ENCODE peak calls at places on chromosome 9, in eight cellular contexts. M is uterus, S is stomach, R is IMR-90, U is right lobe of liver, B is K562, T is breast epithelium, H is Peyer's patch. Q is an unnamed sample.

GRCh38 chr9:35114921-35115341 is 731 bp downstream of the ATOSB start:
- DNase-seq in M (peak), S (peak), R (no peak), U (peak), B (no peak), T (peak), H (peak), Q (peak)

GRCh38 chr9:20117482-20117881 is 328.6 kb upstream of the SLC24A2 start:
- DNase-seq in M (no peak), S (no peak), R (no peak), U (no peak), B (no peak), T (no peak), H (no peak), Q (no peak)

GRCh38 chr9:33257276-33257675 is 7.2 kb downstream of the BAG1 start:
- DNase-seq in M (no peak), S (no peak), R (no peak), U (no peak), B (no peak), T (no peak), H (no peak), Q (no peak)

GRCh38 chr9:113580954-113581311 is 117.4 kb downstream of the RGS3 start:
- DNase-seq in M (no peak), S (no peak), R (no peak), U (no peak), B (no peak), T (no peak), H (no peak), Q (no peak)

GRCh38 chr9:34405719-34406118 is 29.0 kb upstream of the MYORG start:
- DNase-seq in M (no peak), S (no peak), R (peak), U (no peak), B (no peak), T (no peak), H (no peak), Q (no peak)

GRCh38 chr9:90805006-90805993 is 3.7 kb downstream of the SYK start:
- DNase-seq in M (no peak), S (no peak), R (no peak), U (no peak), B (no peak), T (no peak), H (no peak), Q (no peak)

GRCh38 chr9:87973791-87974292 is 491 bp downstream of the CDK20 start:
- DNase-seq in M (no peak), S (no peak), R (no peak), U (no peak), B (no peak), T (no peak), H (no peak), Q (no peak)

GRCh38 chr9:14323969-14324366 is 10.0 kb upstream of the NFIB start:
- DNase-seq in M (no peak), S (no peak), R (no peak), U (no peak), B (no peak), T (no peak), H (no peak), Q (no peak)

GRCh38 chr9:123339666-123340414 is 16.2 kb upstream of the CRB2 start:
- DNase-seq in M (no peak), S (no peak), R (no peak), U (no peak), B (no peak), T (no peak), H (peak), Q (no peak)

GRCh38 chr9:88773627-88774244 is 217.5 kb upstream of the S1PR3 start:
- DNase-seq in M (no peak), S (no peak), R (peak), U (no peak), B (no peak), T (no peak), H (no peak), Q (no peak)

GRCh38 chr9:120894404-120895226 is 17.6 kb upstream of the PHF19 start:
- DNase-seq in M (peak), S (peak), R (no peak), U (no peak), B (no peak), T (no peak), H (no peak), Q (no peak)

GRCh38 chr9:120989065-120989464 is 61.0 kb downstream of the C5 start:
- DNase-seq in M (no peak), S (no peak), R (no peak), U (no peak), B (no peak), T (no peak), H (no peak), Q (no peak)

GRCh38 chr9:111959468-111959941 is 62.9 kb downstream of the UGCG start:
- DNase-seq in M (no peak), S (peak), R (peak), U (peak), B (no peak), T (no peak), H (no peak), Q (peak)
- TF ChIP-seq CTCF in M (no peak), S (no peak), R (no peak), U (no peak), B (no peak), T (no peak), H (peak), Q (no peak)

DNA sequence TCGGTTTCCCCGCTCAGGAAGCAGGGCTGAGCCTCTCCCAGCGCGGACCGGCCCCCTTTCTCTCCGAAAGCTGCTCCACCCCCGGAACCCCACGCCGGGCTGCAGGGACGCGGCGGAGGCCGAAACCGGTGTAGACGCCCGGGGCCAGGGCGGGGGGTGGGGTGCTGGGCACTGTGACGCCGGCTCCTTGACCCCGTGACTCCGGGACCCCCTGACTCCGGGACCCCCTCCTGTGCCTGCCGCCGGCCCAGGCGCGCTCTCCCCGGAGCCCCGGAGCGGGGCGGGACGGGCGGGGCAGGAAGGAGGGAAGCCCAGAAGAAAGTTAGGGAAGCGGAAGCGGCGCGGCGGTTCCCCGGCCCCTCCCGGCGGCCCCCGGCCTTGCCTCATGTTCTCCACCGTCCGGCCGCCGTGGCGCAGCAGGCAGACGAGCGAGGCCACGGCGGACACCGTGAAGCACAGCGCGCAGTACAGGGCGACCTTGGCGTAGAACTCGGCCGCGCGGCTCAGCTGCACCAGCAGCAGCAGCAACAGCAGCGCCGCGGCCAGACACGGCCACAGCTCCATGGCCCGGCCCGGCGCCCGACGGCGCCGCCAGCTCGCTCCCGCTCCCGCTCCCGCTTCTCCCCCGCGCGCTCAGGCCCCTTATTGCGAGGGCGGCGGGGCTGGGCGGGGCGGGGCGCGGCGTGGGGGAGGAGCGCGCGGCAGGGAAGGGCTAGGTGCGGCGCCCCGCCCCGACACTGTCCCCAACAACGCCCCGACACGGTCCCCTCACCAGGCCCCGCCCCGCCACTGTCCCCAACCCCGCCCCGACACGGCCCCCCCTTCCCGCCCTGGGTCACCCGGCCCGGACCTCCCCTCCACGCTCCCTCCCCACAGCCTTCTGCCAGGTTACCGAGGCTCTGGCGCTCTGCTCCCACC is at the start of gene AGPAT2:
- DNase-seq in M (peak), S (peak), R (peak), U (peak), B (peak), T (peak), H (peak), Q (peak)
- TF ChIP-seq POLR2A in M (no peak), S (no peak), R (no peak), U (peak), B (peak), T (no peak), H (peak), Q (no peak)

DNA sequence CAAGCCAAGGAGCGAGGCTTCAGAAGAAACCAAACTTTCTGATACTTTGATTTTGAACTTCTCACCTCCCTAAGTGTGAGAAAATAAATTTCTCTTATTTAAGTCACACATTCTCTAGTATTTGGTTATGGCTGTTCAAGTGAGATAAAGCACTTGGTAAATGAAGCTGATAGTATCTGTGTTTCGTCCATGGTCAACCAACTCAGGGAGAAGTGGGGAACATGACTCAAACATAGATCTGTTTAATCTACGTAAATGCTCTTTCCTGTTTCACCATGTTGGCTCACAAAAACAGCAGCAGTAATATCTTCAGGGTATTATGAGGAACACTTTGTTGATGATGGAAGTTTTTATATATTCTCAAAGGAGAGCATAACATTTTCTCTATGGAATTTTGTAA is 2167.2 kb upstream of the C9orf72 start:
- DNase-seq in M (no peak), S (no peak), R (no peak), U (no peak), B (no peak), T (no peak), H (no peak), Q (no peak)
- H3K4me3 ChIP-seq in M (no peak), S (no peak), R (no peak), U (no peak), B (no peak), T (no peak), H (no peak), Q (no peak)

GRCh38 chr9:96241391-96241809 is 60.6 kb downstream of the HSD17B3 start:
- DNase-seq in M (no peak), S (no peak), R (no peak), U (no peak), B (no peak), T (peak), H (no peak), Q (no peak)

GRCh38 chr9:96243798-96244197 is 58.2 kb downstream of the HSD17B3 start:
- DNase-seq in M (no peak), S (no peak), R (no peak), U (no peak), B (no peak), T (no peak), H (no peak), Q (no peak)

GRCh38 chr9:96246267-96246671 is 55.7 kb downstream of the HSD17B3 start:
- DNase-seq in M (no peak), S (no peak), R (no peak), U (peak), B (no peak), T (no peak), H (no peak), Q (no peak)

GRCh38 chr9:96242829-96243228 is 59.1 kb downstream of the HSD17B3 start:
- DNase-seq in M (no peak), S (no peak), R (no peak), U (no peak), B (no peak), T (no peak), H (no peak), Q (peak)

GRCh38 chr9:96245399-96245798 is 56.6 kb downstream of the HSD17B3 start:
- DNase-seq in M (no peak), S (no peak), R (no peak), U (no peak), B (no peak), T (no peak), H (no peak), Q (peak)
- TF ChIP-seq CTCF in M (no peak), S (no peak), R (no peak), U (no peak), B (peak), T (no peak), H (no peak), Q (no peak)

GRCh38 chr9:84293001-84293798 is 47.4 kb downstream of the SLC28A3 start:
- DNase-seq in M (no peak), S (no peak), R (no peak), U (no peak), B (no peak), T (no peak), H (peak), Q (no peak)
- TF ChIP-seq POLR2A in M (no peak), S (no peak), R (no peak), U (no peak), B (no peak), T (no peak), H (no peak), Q (no peak)

GRCh38 chr9:81521892-81522291 is 167.5 kb downstream of the TLE1 start:
- DNase-seq in M (no peak), S (no peak), R (no peak), U (no peak), B (no peak), T (no peak), H (no peak), Q (no peak)

GRCh38 chr9:81519816-81520215 is 169.5 kb downstream of the TLE1 start:
- DNase-seq in M (no peak), S (no peak), R (peak), U (no peak), B (no peak), T (no peak), H (no peak), Q (no peak)

GRCh38 chr9:81517954-81518353 is 171.4 kb downstream of the TLE1 start:
- DNase-seq in M (no peak), S (no peak), R (no peak), U (no peak), B (no peak), T (no peak), H (no peak), Q (no peak)

GRCh38 chr9:81526587-81526986 is 162.8 kb downstream of the TLE1 start:
- DNase-seq in M (no peak), S (no peak), R (peak), U (no peak), B (no peak), T (no peak), H (no peak), Q (no peak)

GRCh38 chr9:81522721-81523551 is 166.4 kb downstream of the TLE1 start:
- DNase-seq in M (no peak), S (no peak), R (peak), U (peak), B (no peak), T (no peak), H (no peak), Q (no peak)
- H3K4me3 ChIP-seq in M (no peak), S (no peak), R (no peak), U (peak), B (no peak), T (no peak), H (no peak), Q (no peak)

GRCh38 chr9:105694848-105695581 is 674 bp downstream of the TMEM38B start:
- DNase-seq in M (peak), S (peak), R (peak), U (peak), B (peak), T (peak), H (peak), Q (peak)

GRCh38 chr9:105694320-105694847 is at the start of gene TMEM38B:
- DNase-seq in M (peak), S (peak), R (peak), U (peak), B (peak), T (peak), H (peak), Q (peak)

GRCh38 chr9:105693435-105694275 is 686 bp upstream of the TMEM38B start:
- DNase-seq in M (no peak), S (no peak), R (peak), U (no peak), B (no peak), T (no peak), H (no peak), Q (no peak)

GRCh38 chr9:105686936-105687335 is 7.4 kb upstream of the TMEM38B start:
- DNase-seq in M (no peak), S (no peak), R (no peak), U (no peak), B (no peak), T (no peak), H (no peak), Q (no peak)

GRCh38 chr9:105690742-105691141 is 3.6 kb upstream of the TMEM38B start:
- DNase-seq in M (no peak), S (no peak), R (peak), U (no peak), B (peak), T (no peak), H (no peak), Q (no peak)
- TF ChIP-seq CTCF in M (no peak), S (no peak), R (peak), U (peak), B (peak), T (no peak), H (peak), Q (no peak)

GRCh38 chr9:112354081-112354743 is 20.8 kb upstream of the PTBP3 start:
- DNase-seq in M (no peak), S (no peak), R (no peak), U (no peak), B (no peak), T (no peak), H (no peak), Q (no peak)

GRCh38 chr9:112352209-112352608 is 18.8 kb upstream of the PTBP3 start:
- DNase-seq in M (no peak), S (no peak), R (no peak), U (no peak), B (no peak), T (no peak), H (no peak), Q (no peak)

GRCh38 chr9:112351184-112351583 is 17.8 kb upstream of the PTBP3 start:
- DNase-seq in M (no peak), S (no peak), R (no peak), U (no peak), B (no peak), T (no peak), H (no peak), Q (no peak)

GRCh38 chr9:112348993-112349333 is 15.5 kb upstream of the PTBP3 start:
- DNase-seq in M (no peak), S (no peak), R (no peak), U (no peak), B (no peak), T (no peak), H (no peak), Q (no peak)

DNA sequence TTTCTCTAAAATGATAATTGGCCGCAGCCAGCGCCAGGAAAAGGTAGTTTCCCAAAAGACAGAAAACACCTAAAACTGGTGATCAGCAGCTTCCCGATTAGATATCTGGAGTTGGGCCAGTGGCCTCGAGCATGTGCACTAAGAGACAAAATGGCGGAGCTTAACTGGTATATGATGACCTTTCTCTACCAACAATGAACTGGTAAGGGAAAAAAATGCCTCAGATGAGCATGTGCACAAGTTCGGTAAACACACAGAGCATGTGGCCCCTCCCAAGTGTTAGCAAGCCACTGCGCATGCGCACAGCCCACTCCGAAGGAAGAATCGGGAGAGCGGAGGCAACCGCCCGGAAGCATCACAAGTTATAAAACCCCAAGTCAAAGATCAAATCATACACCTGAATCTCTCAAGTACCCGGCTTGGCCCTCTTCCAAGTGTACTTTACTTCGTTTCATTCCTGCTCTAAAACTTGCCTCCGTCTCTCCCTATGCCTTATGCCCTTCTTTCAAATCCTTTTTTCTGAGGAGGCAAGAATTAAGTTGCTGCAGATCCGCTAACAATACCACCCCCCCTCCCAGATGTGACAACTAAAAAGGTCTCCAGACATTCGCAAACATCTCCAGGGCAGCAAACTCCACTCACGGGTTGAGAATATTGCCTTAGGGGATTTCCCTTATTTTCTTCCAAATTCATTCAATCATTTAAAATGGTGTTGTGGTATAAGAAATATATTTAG is 15.0 kb upstream of the PTBP3 start:
- DNase-seq in M (peak), S (peak), R (peak), U (peak), B (no peak), T (peak), H (peak), Q (peak)
- TF ChIP-seq POLR2A in M (no peak), S (no peak), R (no peak), U (peak), B (no peak), T (no peak), H (no peak), Q (no peak)

GRCh38 chr9:70111641-70112236 is 68.1 kb downstream of the MAMDC2 start:
- DNase-seq in M (no peak), S (no peak), R (peak), U (no peak), B (no peak), T (no peak), H (no peak), Q (no peak)
- H3K4me3 ChIP-seq in M (no peak), S (no peak), R (no peak), U (no peak), B (no peak), T (no peak), H (no peak), Q (no peak)

DNA sequence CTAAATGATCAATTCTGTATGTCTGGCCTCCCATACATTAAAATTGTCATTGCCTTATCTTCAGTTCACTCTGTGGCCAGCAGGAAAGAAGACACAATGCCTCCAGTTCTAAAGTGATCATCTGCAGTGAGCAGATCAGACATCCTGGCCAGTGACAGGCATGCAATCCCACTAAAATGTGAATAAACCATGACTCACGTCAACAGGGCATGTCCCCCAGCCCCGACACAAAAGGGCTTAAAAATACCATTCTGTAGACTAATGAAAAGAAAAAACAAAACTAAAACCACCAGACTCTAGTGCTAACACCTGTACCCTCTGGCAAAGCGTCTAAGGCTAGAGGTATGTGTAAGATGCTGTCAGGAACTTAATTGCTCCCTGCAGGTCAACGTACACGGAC is 38.5 kb downstream of the DDX31 start:
- DNase-seq in M (no peak), S (no peak), R (peak), U (no peak), B (no peak), T (no peak), H (no peak), Q (no peak)
- TF ChIP-seq CTCF in M (no peak), S (no peak), R (no peak), U (no peak), B (no peak), T (no peak), H (no peak), Q (no peak)